ENCODE peak calls at places on chromosome 10, in seven cellular contexts. R, Y, E, M, N, X and G are unnamed samples.

GRCh38 chr10:79185796-79186374 is 117.1 kb downstream of the ZMIZ1 start:
- DNase-seq in R (no peak), Y (no peak), E (no peak), M (no peak), N (no peak), X (no peak), G (no peak)

GRCh38 chr10:29858352-29859267 is 200.8 kb downstream of the JCAD start:
- DNase-seq in R (peak), Y (no peak), E (no peak), M (no peak), N (peak), X (peak), G (peak)

GRCh38 chr10:37488792-37489657 is 363.6 kb downstream of the ANKRD30A start:
- DNase-seq in R (no peak), Y (no peak), E (no peak), M (no peak), N (no peak), X (no peak), G (no peak)

GRCh38 chr10:5361966-5362365 is 2.8 kb upstream of the UCN3 start:
- DNase-seq in R (no peak), Y (no peak), E (no peak), M (no peak), N (no peak), X (no peak), G (no peak)

GRCh38 chr10:124614003-124614659 is 130.0 kb downstream of the FAM53B start:
- DNase-seq in R (no peak), Y (no peak), E (no peak), M (no peak), N (no peak), X (peak), G (no peak)

GRCh38 chr10:76324283-76324682 is 892.9 kb downstream of the LRMDA start:
- DNase-seq in R (peak), Y (peak), E (no peak), M (no peak), N (peak), X (no peak), G (no peak)

GRCh38 chr10:2366532-2366931 is 629.2 kb upstream of the ADARB2 start:
- DNase-seq in R (no peak), Y (no peak), E (no peak), M (no peak), N (no peak), X (no peak), G (no peak)

GRCh38 chr10:128437786-128438350 is 311.6 kb upstream of the MKI67 start:
- DNase-seq in R (no peak), Y (no peak), E (no peak), M (no peak), N (no peak), X (no peak), G (no peak)

GRCh38 chr10:32366588-32366987 is 19.6 kb upstream of the EPC1 start:
- DNase-seq in R (no peak), Y (no peak), E (no peak), M (no peak), N (no peak), X (no peak), G (no peak)

GRCh38 chr10:65341323-65341922 is 1584.4 kb upstream of the LRRTM3 start:
- DNase-seq in R (peak), Y (no peak), E (no peak), M (peak), N (peak), X (no peak), G (no peak)

GRCh38 chr10:48536916-48537890 is 67.7 kb downstream of the ARHGAP22 start:
- DNase-seq in R (no peak), Y (no peak), E (no peak), M (peak), N (no peak), X (no peak), G (no peak)

GRCh38 chr10:69955897-69956832 is 96.5 kb upstream of the MACROH2A2 start:
- DNase-seq in R (no peak), Y (no peak), E (no peak), M (no peak), N (no peak), X (no peak), G (no peak)

GRCh38 chr10:133127291-133128125 is 32.5 kb upstream of the KNDC1 start:
- DNase-seq in R (no peak), Y (no peak), E (no peak), M (peak), N (no peak), X (peak), G (no peak)

GRCh38 chr10:1047937-1048336 is 982 bp downstream of the IDI1 start:
- DNase-seq in R (peak), Y (no peak), E (no peak), M (no peak), N (no peak), X (peak), G (no peak)

GRCh38 chr10:109978481-109978880 is 29.3 kb upstream of the ADD3 start:
- DNase-seq in R (no peak), Y (no peak), E (no peak), M (peak), N (peak), X (peak), G (no peak)

GRCh38 chr10:77671594-77672252 is 34.1 kb upstream of the KCNMA1 start:
- DNase-seq in R (no peak), Y (no peak), E (no peak), M (no peak), N (no peak), X (no peak), G (no peak)

GRCh38 chr10:14016011-14016536 is 314.6 kb downstream of the FRMD4A start:
- DNase-seq in R (peak), Y (no peak), E (no peak), M (no peak), N (peak), X (no peak), G (no peak)

GRCh38 chr10:34124522-34125035 is 690.5 kb downstream of the PARD3 start:
- DNase-seq in R (no peak), Y (no peak), E (peak), M (no peak), N (no peak), X (no peak), G (no peak)

GRCh38 chr10:49365275-49365674 is 30.6 kb downstream of the DRGX start:
- DNase-seq in R (no peak), Y (no peak), E (no peak), M (no peak), N (no peak), X (no peak), G (no peak)

GRCh38 chr10:93235686-93236085 is 162.0 kb downstream of the CYP26A1 start:
- DNase-seq in R (no peak), Y (no peak), E (no peak), M (no peak), N (peak), X (no peak), G (no peak)

GRCh38 chr10:89022734-89023133 is 32.1 kb downstream of the FAS start:
- DNase-seq in R (no peak), Y (no peak), E (no peak), M (no peak), N (no peak), X (no peak), G (no peak)

GRCh38 chr10:120365872-120366271 is 91.2 kb upstream of the PLPP4 start:
- DNase-seq in R (no peak), Y (no peak), E (no peak), M (no peak), N (no peak), X (no peak), G (no peak)

GRCh38 chr10:49325916-49326783 is 27.2 kb downstream of the C10orf71 start:
- DNase-seq in R (no peak), Y (no peak), E (no peak), M (no peak), N (no peak), X (no peak), G (no peak)

GRCh38 chr10:30436688-30437038 is 2.7 kb downstream of the MAP3K8 start:
- DNase-seq in R (no peak), Y (no peak), E (no peak), M (no peak), N (no peak), X (no peak), G (no peak)

GRCh38 chr10:127293640-127294039 is 97.2 kb upstream of the INSYN2A start:
- DNase-seq in R (no peak), Y (no peak), E (no peak), M (no peak), N (no peak), X (peak), G (no peak)

GRCh38 chr10:119680050-119680449 is 28.9 kb downstream of the BAG3 start:
- DNase-seq in R (no peak), Y (no peak), E (no peak), M (no peak), N (peak), X (no peak), G (no peak)

GRCh38 chr10:69936091-69936490 is 116.6 kb upstream of the MACROH2A2 start:
- DNase-seq in R (no peak), Y (no peak), E (no peak), M (no peak), N (no peak), X (no peak), G (no peak)